ENCODE peak calls at places on chromosomes 3 and 15, in four cellular contexts. R is adrenal gland, O is omental fat pad, B is ovary. C is an unnamed sample.

GRCh38 chr15:77507151-77507847 is 86.6 kb downstream of the HMG20A start:
- DNase-seq in R (peak), O (no peak), B (peak), C (no peak)

GRCh38 chr3:138381950-138382715 is 33.8 kb downstream of the MRAS start:
- DNase-seq in R (peak), O (no peak), B (peak), C (no peak)

GRCh38 chr3:127525373-127525772 is 65.2 kb downstream of the TPRA1 start:
- DNase-seq in R (peak), O (no peak), B (no peak), C (peak)

GRCh38 chr15:51202783-51203182 is 108.1 kb upstream of the TNFAIP8L3 start:
- DNase-seq in R (no peak), O (no peak), B (no peak), C (no peak)

GRCh38 chr3:27659279-27660021 is 62.7 kb downstream of the EOMES start:
- DNase-seq in R (peak), O (no peak), B (peak), C (peak)

GRCh38 chr15:36221992-36222391 is 357.4 kb upstream of the CDIN1 start:
- DNase-seq in R (no peak), O (no peak), B (no peak), C (no peak)

GRCh38 chr3:151393146-151393831 is 8.7 kb upstream of the P2RY12 start:
- DNase-seq in R (no peak), O (no peak), B (no peak), C (no peak)

GRCh38 chr15:92882697-92883642 is 17.2 kb upstream of the CHD2 start:
- DNase-seq in R (peak), O (no peak), B (peak), C (peak)

GRCh38 chr3:36796896-36797295 is 32.5 kb upstream of the DCLK3 start:
- DNase-seq in R (no peak), O (no peak), B (no peak), C (no peak)

GRCh38 chr3:128592891-128593290 is 57.7 kb downstream of the RPN1 start:
- DNase-seq in R (no peak), O (no peak), B (no peak), C (no peak)

GRCh38 chr3:39000008-39000450 is 51.7 kb downstream of the SCN11A start:
- DNase-seq in R (no peak), O (no peak), B (no peak), C (no peak)

GRCh38 chr3:61053781-61054496 is 197.3 kb downstream of the FHIT start:
- DNase-seq in R (no peak), O (no peak), B (no peak), C (no peak)

GRCh38 chr3:16820485-16820884 is 64.3 kb upstream of the PLCL2 start:
- DNase-seq in R (no peak), O (no peak), B (no peak), C (no peak)

GRCh38 chr3:105806361-105806760 is 62.5 kb downstream of the CBLB start:
- DNase-seq in R (no peak), O (no peak), B (no peak), C (no peak)

GRCh38 chr15:35281515-35281914 is 196.4 kb upstream of the NANOGP8 start:
- DNase-seq in R (no peak), O (no peak), B (no peak), C (no peak)

GRCh38 chr15:92385096-92385495 is 8.6 kb upstream of the ST8SIA2 start:
- DNase-seq in R (no peak), O (no peak), B (no peak), C (no peak)

GRCh38 chr3:126488205-126488604 is 12.5 kb upstream of the ZXDC start:
- DNase-seq in R (no peak), O (no peak), B (no peak), C (no peak)

DNA sequence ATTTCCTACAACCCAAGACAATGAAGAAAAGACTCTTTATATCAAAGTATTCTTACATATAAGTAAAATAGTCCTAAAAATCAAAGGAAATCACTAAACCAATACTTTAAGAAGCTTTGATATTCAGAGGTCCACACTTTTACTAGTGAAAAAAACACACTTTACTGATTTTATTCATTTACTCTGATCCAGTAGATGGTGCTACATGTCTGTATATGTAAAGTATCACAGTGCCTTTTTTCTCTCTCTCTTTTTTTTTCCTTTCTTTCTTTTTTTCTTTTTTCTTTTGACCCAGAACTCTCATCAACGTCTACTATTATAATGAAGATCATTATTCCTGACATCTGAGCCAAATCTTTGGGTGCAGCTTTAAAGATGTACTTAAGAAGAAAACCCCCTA is 10.8 kb upstream of the CCDC39 start:
- DNase-seq in R (no peak), O (no peak), B (no peak), C (no peak)
- TF ChIP-seq CTCF in R (no peak), O (no peak), B (no peak), C (no peak)

GRCh38 chr15:74134387-74135027 is 4.1 kb downstream of the ISLR2 start:
- DNase-seq in R (peak), O (no peak), B (no peak), C (no peak)
- TF ChIP-seq CTCF in R (peak), O (no peak), B (no peak), C (no peak)

GRCh38 chr3:42013652-42014442 is 51.9 kb upstream of the ULK4 start:
- DNase-seq in R (peak), O (no peak), B (peak), C (peak)
- TF ChIP-seq CTCF in R (no peak), O (no peak), B (no peak), C (no peak)

GRCh38 chr3:188208751-188209433 is 54.9 kb downstream of the LPP start:
- DNase-seq in R (no peak), O (no peak), B (no peak), C (no peak)

GRCh38 chr3:188204516-188204915 is 50.6 kb downstream of the LPP start:
- DNase-seq in R (no peak), O (no peak), B (no peak), C (no peak)

GRCh38 chr3:188206787-188207186 is 52.8 kb downstream of the LPP start:
- DNase-seq in R (no peak), O (no peak), B (no peak), C (no peak)

GRCh38 chr3:188207941-188208750 is 54.2 kb downstream of the LPP start:
- DNase-seq in R (no peak), O (no peak), B (no peak), C (no peak)

GRCh38 chr3:188205992-188206416 is 52.0 kb downstream of the LPP start:
- DNase-seq in R (no peak), O (no peak), B (no peak), C (no peak)
- TF ChIP-seq CTCF in R (no peak), O (no peak), B (no peak), C (peak)

DNA sequence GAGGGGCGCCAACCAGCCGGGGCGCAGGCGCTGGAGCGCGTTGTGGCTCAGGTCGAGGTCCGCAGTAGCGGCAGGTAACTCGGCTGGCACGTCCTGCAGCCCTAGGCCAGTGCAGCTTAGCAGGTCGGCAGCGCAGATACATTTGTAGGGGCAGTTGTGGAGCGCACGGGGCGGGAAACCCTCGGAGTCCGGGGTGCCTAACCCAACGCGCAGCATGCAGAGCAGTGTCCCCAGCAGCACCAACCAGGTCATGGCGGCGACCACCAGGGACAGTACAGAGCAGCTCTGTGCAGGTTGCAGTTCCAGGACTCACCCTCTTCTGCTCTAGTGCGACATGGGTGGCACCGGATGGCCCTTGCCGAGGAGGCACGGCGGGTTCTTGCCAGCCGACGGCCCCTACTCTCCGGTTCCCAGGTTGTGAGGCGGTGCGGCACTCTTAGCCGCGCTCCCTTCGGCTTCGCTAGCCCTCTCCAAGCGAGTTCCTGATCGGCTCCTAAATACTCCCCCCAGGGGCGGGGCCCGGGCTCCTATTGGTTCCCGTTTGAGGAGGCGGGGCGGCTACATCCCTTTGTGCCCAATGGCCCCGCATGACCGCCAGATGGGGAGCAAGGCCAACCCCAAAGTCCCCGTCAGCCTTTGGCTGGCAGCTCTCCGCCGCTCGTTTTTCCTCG is at the start of gene AMIGO3:
- DNase-seq in R (peak), O (peak), B (peak), C (peak)
- TF ChIP-seq CTCF in R (peak), O (peak), B (peak), C (no peak)

GRCh38 chr3:122247825-122248185 is 64.3 kb downstream of the CASR start:
- DNase-seq in R (no peak), O (no peak), B (no peak), C (peak)

GRCh38 chr3:122247087-122247824 is 63.8 kb downstream of the CASR start:
- DNase-seq in R (peak), O (no peak), B (no peak), C (no peak)

GRCh38 chr3:122246214-122246613 is 62.7 kb downstream of the CASR start:
- DNase-seq in R (no peak), O (no peak), B (no peak), C (no peak)

GRCh38 chr3:122251428-122251827 is 68.0 kb downstream of the CASR start:
- DNase-seq in R (no peak), O (no peak), B (no peak), C (no peak)

DNA sequence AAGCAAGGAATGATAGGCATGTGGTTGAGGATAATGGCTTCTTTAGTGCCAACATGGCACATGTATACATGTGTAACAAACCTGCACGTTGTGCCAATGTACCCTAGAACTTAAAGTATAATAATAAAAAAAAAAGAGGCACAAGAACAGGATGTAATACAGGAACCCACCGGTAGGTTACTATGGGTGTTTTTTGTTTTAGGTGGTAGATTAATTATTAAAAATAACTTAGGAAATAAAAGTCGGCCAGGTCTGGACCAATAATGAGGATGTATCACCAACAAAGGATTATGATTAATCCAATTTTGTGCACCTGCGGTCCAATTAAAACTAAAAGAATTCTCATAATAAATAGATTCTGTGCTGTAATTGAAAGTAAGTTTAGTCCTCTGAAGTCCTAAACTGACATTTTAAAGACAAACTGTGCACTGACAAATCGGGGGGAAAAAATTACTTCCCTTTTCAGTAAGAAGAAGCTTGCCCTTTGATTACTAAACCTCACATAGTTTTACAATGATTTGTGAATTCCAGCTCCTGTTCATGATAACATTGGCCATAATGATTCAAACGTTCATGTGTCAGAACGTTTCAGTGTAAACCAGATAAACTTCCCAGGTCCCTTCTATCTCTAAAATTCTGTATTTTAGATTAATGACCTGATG is 62.2 kb downstream of the CASR start:
- DNase-seq in R (no peak), O (no peak), B (no peak), C (no peak)
- TF ChIP-seq CTCF in R (no peak), O (no peak), B (no peak), C (peak)

GRCh38 chr3:119035014-119035346 is 334 bp upstream of the IGSF11 start:
- DNase-seq in R (no peak), O (no peak), B (no peak), C (no peak)
- TF ChIP-seq CTCF in R (no peak), O (no peak), B (no peak), C (no peak)

GRCh38 chr3:114363554-114364202 is 69.8 kb downstream of the TIGIT start:
- DNase-seq in R (peak), O (no peak), B (no peak), C (no peak)

GRCh38 chr3:114365268-114365667 is 71.4 kb downstream of the TIGIT start:
- DNase-seq in R (no peak), O (no peak), B (no peak), C (no peak)

GRCh38 chr3:114364806-114365205 is 71.0 kb downstream of the TIGIT start:
- DNase-seq in R (no peak), O (no peak), B (no peak), C (no peak)

GRCh38 chr3:114361391-114361790 is 67.6 kb downstream of the TIGIT start:
- DNase-seq in R (no peak), O (no peak), B (no peak), C (no peak)

GRCh38 chr3:114362815-114363214 is 69.0 kb downstream of the TIGIT start:
- DNase-seq in R (no peak), O (no peak), B (no peak), C (no peak)
- TF ChIP-seq CTCF in R (peak), O (no peak), B (peak), C (peak)

GRCh38 chr3:78165876-78166275 is 1126.0 kb downstream of the ROBO2 start:
- DNase-seq in R (no peak), O (no peak), B (no peak), C (no peak)
- TF ChIP-seq CTCF in R (no peak), O (no peak), B (no peak), C (peak)

C was measured in BE2C.